ENCODE peak calls at places on chromosome 16, in four cellular contexts. I is stimulated activated CD8-positive, alpha-beta memory T cell treated with anti-CD3 and anti-CD28 coated beads, Interleukin-2, amount 100 ng/mL, for 1 hour; P is activated CD4-positive, alpha-beta T cell treated with anti-CD3 and anti-CD28 coated beads, Interleukin-2, amount 50 U/mL, for 48 hours; U is GDM1. O is an unnamed sample.

GRCh38 chr16:62829615-62830014 is 793.4 kb upstream of the CDH8 start:
- DNase-seq in I (no peak), U (no peak), P (no peak), O (no peak)

GRCh38 chr16:87384162-87384999 is 805 bp upstream of the FBXO31 start:
- DNase-seq in I (no peak), U (no peak), P (no peak), O (peak)

GRCh38 chr16:81641403-81642106 is 137.5 kb upstream of the PLCG2 start:
- DNase-seq in I (no peak), U (no peak), P (no peak), O (no peak)

GRCh38 chr16:83015871-83016270 is 389.1 kb downstream of the CDH13 start:
- DNase-seq in U (no peak), I (no peak), P (no peak), O (no peak)

GRCh38 chr16:87391324-87391949 is 699 bp upstream of the MAP1LC3B start:
- DNase-seq in U (no peak), P (peak), I (no peak), O (peak)

GRCh38 chr16:26382607-26383006 is 684.1 kb upstream of the C16orf82 start:
- DNase-seq in I (no peak), U (no peak), P (no peak), O (no peak)

GRCh38 chr16:624522-625401 is 6.0 kb upstream of the WFIKKN1 start:
- DNase-seq in U (no peak), P (no peak), I (no peak), O (no peak)

GRCh38 chr16:57485916-57486857 is at the start of gene DOK4:
- DNase-seq in U (peak), P (peak), I (peak), O (peak)

GRCh38 chr16:57192720-57193486 is 6.8 kb downstream of the RSPRY1 start:
- DNase-seq in U (no peak), P (no peak), I (no peak), O (no peak)

GRCh38 chr16:1379054-1379862 is 27.5 kb downstream of the GNPTG start:
- DNase-seq in I (peak), U (peak), P (peak), O (peak)

GRCh38 chr16:9134739-9135138 is 43.3 kb downstream of the HAPSTR1 start:
- DNase-seq in U (peak), P (peak), I (peak), O (peak)

GRCh38 chr16:4521971-4522623 is 16.5 kb downstream of the CDIP1 start:
- DNase-seq in P (no peak), I (no peak), U (no peak), O (peak)

GRCh38 chr16:30903002-30903401 is 6.6 kb downstream of the CTF1 start:
- DNase-seq in U (no peak), I (no peak), P (peak), O (no peak)

GRCh38 chr16:84414789-84415326 is 46.5 kb downstream of the ATP2C2 start:
- DNase-seq in P (no peak), I (no peak), U (no peak), O (peak)

GRCh38 chr16:81432899-81433560 is 11.6 kb upstream of the CMIP start:
- DNase-seq in U (peak), P (no peak), I (no peak), O (no peak)

GRCh38 chr16:72481419-72481818 is 309.5 kb upstream of the PMFBP1 start:
- DNase-seq in P (no peak), U (no peak), I (no peak), O (no peak)

GRCh38 chr16:69286941-69287713 is 24.0 kb upstream of the VPS4A start:
- DNase-seq in P (peak), U (no peak), I (peak), O (no peak)

GRCh38 chr16:56451753-56452689 is 667 bp downstream of the OGFOD1 start:
- DNase-seq in U (no peak), I (no peak), P (peak), O (no peak)

GRCh38 chr16:3131755-3132377 is 3.0 kb upstream of the ZNF213 start:
- DNase-seq in U (peak), P (peak), I (no peak), O (no peak)

GRCh38 chr16:77723108-77723514 is 797 bp downstream of the NUDT7 start:
- DNase-seq in I (no peak), U (no peak), P (no peak), O (no peak)

GRCh38 chr16:89045881-89046280 is 47.8 kb upstream of the ACSF3 start:
- DNase-seq in U (no peak), P (no peak), I (no peak), O (no peak)

GRCh38 chr16:86396318-86396882 is 113.9 kb upstream of the FOXF1 start:
- DNase-seq in P (no peak), U (no peak), I (no peak), O (no peak)

GRCh38 chr16:86680137-86680536 is 101.8 kb downstream of the FOXL1 start:
- DNase-seq in U (no peak), P (no peak), I (no peak), O (no peak)

GRCh38 chr16:88084881-88085280 is 133.6 kb downstream of the BANP start:
- DNase-seq in I (no peak), P (no peak), U (no peak), O (no peak)

GRCh38 chr16:49560018-49560830 is 186.6 kb downstream of the C16orf78 start:
- DNase-seq in I (no peak), P (no peak), U (no peak), O (no peak)

GRCh38 chr16:56743840-56744239 is 13.9 kb downstream of the NUP93 start:
- DNase-seq in P (no peak), I (no peak), U (no peak), O (no peak)

GRCh38 chr16:18931756-18932155 is 5.5 kb upstream of the SMG1 start:
- DNase-seq in U (no peak), I (no peak), P (no peak), O (no peak)

GRCh38 chr16:50742521-50743150 is 750 bp downstream of the CYLD start:
- DNase-seq in I (peak), U (no peak), P (peak), O (no peak)

GRCh38 chr16:11330526-11331237 is 14.6 kb upstream of the RMI2 start:
- DNase-seq in P (no peak), I (no peak), U (no peak), O (no peak)

O was measured in spleen.